ENCODE peak calls at places on chromosomes 5 and 9, in four cellular contexts. L is GM12878, Q is HCT116, Z is H1. E is an unnamed sample.

GRCh38 chr9:137588311-137588710 is 2.0 kb downstream of the ZMYND19 start:
- DNase-seq in L (no peak), Q (no peak), Z (no peak), E (no peak)

GRCh38 chr5:108418172-108418571 is 36.3 kb upstream of the FBXL17 start:
- DNase-seq in L (no peak), Q (no peak), Z (no peak), E (no peak)

GRCh38 chr5:82562696-82563240 is 284.6 kb upstream of the RPS23 start:
- DNase-seq in L (no peak), Q (no peak), Z (no peak), E (no peak)

GRCh38 chr5:43772601-43773031 is 169.6 kb downstream of the NNT start:
- DNase-seq in L (no peak), Q (peak; percentile 44), Z (no peak), E (no peak)

GRCh38 chr5:98041661-98042060 is 731.8 kb upstream of the RGMB start:
- DNase-seq in L (no peak), Q (no peak), Z (no peak), E (no peak)

GRCh38 chr5:6448622-6449464 is at the start of gene UBE2QL1:
- DNase-seq in L (no peak), Q (no peak), Z (no peak), E (peak; percentile 36)

GRCh38 chr5:117326997-117327396 is 752.4 kb upstream of the SEMA6A start:
- DNase-seq in L (no peak), Q (no peak), Z (no peak), E (no peak)

GRCh38 chr5:32279786-32280185 is 33.0 kb downstream of the MTMR12 start:
- DNase-seq in L (no peak), Q (no peak), Z (no peak), E (no peak)

GRCh38 chr5:67192719-67193464 is 3.7 kb downstream of the CD180 start:
- DNase-seq in L (no peak), Q (no peak), Z (no peak), E (no peak)

GRCh38 chr5:163193886-163194285 is 243.5 kb upstream of the CCNG1 start:
- DNase-seq in L (no peak), Q (no peak), Z (no peak), E (no peak)

GRCh38 chr9:84139296-84140100 is 158.9 kb downstream of the RMI1 start:
- DNase-seq in L (peak; percentile 30), Q (no peak), Z (no peak), E (no peak)

GRCh38 chr5:80369521-80369920 is 38.3 kb upstream of the ZFYVE16 start:
- DNase-seq in L (no peak), Q (no peak), Z (no peak), E (no peak)

GRCh38 chr9:129866373-129867137 is 31.3 kb downstream of the USP20 start:
- DNase-seq in L (no peak), Q (no peak), Z (no peak), E (no peak)

GRCh38 chr5:160342413-160342941 is 27.9 kb downstream of the C1QTNF2 start:
- DNase-seq in L (no peak), Q (no peak), Z (no peak), E (no peak)

GRCh38 chr9:98488578-98489312 is 220.0 kb downstream of the GABBR2 start:
- DNase-seq in L (no peak), Q (no peak), Z (peak; percentile 21), E (no peak)

GRCh38 chr9:121196389-121196788 is 5.3 kb downstream of the RAB14 start:
- DNase-seq in L (no peak), Q (no peak), Z (no peak), E (no peak)

GRCh38 chr5:83653669-83654068 is 67.0 kb downstream of the HAPLN1 start:
- DNase-seq in L (peak; percentile 19), Q (no peak), Z (no peak), E (no peak)

GRCh38 chr5:13939647-13940046 is 4.8 kb downstream of the DNAH5 start:
- DNase-seq in L (no peak), Q (no peak), Z (no peak), E (no peak)

GRCh38 chr9:136297016-136297691 is 6.7 kb downstream of the CCDC187 start:
- DNase-seq in L (no peak), Q (no peak), Z (no peak), E (no peak)

GRCh38 chr9:33186457-33187168 is 19.5 kb upstream of the B4GALT1 start:
- DNase-seq in L (no peak), Q (no peak), Z (no peak), E (no peak)

GRCh38 chr5:176870110-176870591 is 29.0 kb downstream of the HK3 start:
- DNase-seq in L (no peak), Q (peak; percentile 57), Z (peak; percentile 21), E (peak; percentile 83)

GRCh38 chr5:150590979-150591411 is 49.5 kb upstream of the SYNPO start:
- DNase-seq in L (no peak), Q (no peak), Z (no peak), E (peak; percentile 33)

GRCh38 chr5:39517800-39518199 is 93.0 kb upstream of the DAB2 start:
- DNase-seq in L (no peak), Q (no peak), Z (no peak), E (no peak)
- TF ChIP-seq ATF3 in L (no peak), Q (no peak), Z (no peak), E (no peak)

GRCh38 chr5:179716286-179716685 is 16.3 kb upstream of the MAML1 start:
- DNase-seq in L (no peak), Q (no peak), Z (no peak), E (no peak)
- TF ChIP-seq ATF3 in L (no peak), Q (no peak), Z (no peak), E (no peak)

DNA sequence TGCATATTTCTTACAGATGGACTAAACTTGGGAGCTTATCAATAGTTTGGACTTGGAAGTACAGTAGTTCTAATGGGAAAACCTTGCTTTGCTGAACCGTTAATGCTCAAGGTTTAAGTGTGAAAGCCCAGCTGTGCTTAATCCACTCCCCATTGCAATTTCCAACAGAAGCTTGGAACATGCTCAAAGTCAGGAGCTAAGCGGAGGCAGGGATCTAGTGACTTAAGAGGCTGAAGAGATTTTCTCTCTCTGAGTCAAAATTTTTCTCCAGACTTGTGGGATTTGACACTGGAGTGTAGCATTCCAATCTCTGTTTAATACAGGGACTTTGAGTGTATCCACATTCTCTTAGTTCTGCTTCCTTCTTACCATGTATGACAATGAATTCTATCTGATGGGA is 471.8 kb downstream of the KIF4B start:
- DNase-seq in L (no peak), Q (no peak), Z (no peak), E (no peak)
- TF ChIP-seq ATF3 in L (no peak), Q (no peak), Z (no peak), E (no peak)

GRCh38 chr9:89178162-89179120 is at the start of gene SHC3:
- DNase-seq in L (no peak), Q (no peak), Z (no peak), E (peak; percentile 54)
- TF ChIP-seq ATF3 in L (no peak), Q (no peak), Z (no peak), E (no peak)

GRCh38 chr5:105947461-105947860 is 1723.3 kb downstream of the EFNA5 start:
- DNase-seq in L (no peak), Q (no peak), Z (no peak), E (no peak)

GRCh38 chr5:105956456-105957177 is 1714.1 kb downstream of the EFNA5 start:
- DNase-seq in L (no peak), Q (no peak), Z (no peak), E (no peak)

GRCh38 chr5:105953616-105954015 is 1717.1 kb downstream of the EFNA5 start:
- DNase-seq in L (no peak), Q (no peak), Z (no peak), E (no peak)

GRCh38 chr5:105954341-105954740 is 1716.4 kb downstream of the EFNA5 start:
- DNase-seq in L (no peak), Q (no peak), Z (no peak), E (no peak)

DNA sequence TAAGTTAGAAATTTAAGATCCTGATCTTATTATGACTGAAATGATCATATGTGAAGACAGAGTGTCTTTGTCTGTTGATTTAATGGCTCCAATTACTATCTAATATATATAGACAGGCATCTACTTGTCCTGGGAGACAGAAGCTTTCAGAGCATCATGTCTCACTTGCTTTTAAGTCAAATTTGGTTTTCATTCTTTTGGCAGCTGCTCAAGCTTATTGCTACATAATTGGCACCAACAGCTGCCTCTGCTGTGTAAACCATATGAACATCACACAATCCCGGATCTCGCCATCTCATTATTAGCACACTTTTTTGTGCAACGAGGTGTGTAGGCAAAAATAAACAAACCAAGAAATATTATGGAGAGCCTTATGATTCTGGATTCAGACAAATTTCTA is 1717.9 kb downstream of the EFNA5 start:
- DNase-seq in L (no peak), Q (no peak), Z (no peak), E (no peak)
- TF ChIP-seq ATF3 in L (no peak), Q (no peak), Z (no peak), E (no peak)

GRCh38 chr9:19828586-19828985 is 39.7 kb upstream of the SLC24A2 start:
- DNase-seq in L (no peak), Q (no peak), Z (no peak), E (no peak)

DNA sequence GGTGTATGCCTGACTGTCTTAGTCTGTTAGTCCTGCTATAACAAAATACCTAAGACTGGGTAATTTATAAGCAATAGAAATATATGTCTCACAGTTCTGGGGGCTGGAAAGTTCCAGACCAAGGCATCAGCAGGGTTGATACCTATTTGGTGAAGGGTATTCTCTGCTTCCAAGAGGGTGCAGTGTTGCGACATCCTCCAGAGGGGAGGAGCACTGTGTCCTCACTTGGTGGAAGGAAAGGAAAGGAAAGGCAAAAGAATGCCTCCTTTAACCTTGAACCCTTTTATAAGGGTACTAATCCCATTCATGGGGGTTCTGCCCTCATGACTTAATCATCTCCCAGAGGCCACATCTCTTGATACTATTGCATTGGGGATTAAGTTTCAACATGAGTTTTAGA is 42.0 kb upstream of the SLC24A2 start:
- DNase-seq in L (no peak), Q (no peak), Z (no peak), E (no peak)
- TF ChIP-seq ATF3 in L (no peak), Q (no peak), Z (no peak), E (no peak)

DNA sequence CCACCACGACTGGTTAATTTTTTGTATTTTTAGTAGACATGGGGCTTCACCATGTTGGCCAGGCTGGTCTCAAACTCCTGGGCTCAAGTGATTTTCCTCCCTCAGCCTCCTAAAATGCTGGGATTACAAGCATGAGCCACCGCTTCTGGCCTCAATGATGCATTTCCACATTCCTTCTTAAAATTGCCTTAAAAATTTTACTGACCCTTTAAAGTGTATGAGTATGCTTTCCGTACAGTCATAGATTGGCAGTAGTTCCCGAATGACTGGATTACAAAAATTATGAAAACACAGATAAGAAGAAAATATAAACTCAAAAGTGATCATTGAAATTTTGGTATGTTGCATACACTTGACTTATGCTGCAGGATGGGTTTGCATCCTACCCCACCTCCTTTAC is 27.0 kb downstream of the ANKRD55 start:
- DNase-seq in L (no peak), Q (no peak), Z (no peak), E (no peak)
- TF ChIP-seq ATF3 in L (no peak), Q (no peak), Z (no peak), E (no peak)

GRCh38 chr9:127030814-127031740 is 91.4 kb downstream of the ANGPTL2 start:
- DNase-seq in L (no peak), Q (no peak), Z (no peak), E (no peak)
- TF ChIP-seq ATF3 in L (no peak), Q (no peak), Z (no peak), E (no peak)

GRCh38 chr5:102625940-102626339 is 127.1 kb upstream of the SLCO6A1 start:
- DNase-seq in L (no peak), Q (no peak), Z (no peak), E (no peak)
- TF ChIP-seq ATF3 in L (no peak), Q (no peak), Z (no peak), E (no peak)